ENCODE peak calls at places on chromosome 4, in eight cellular contexts. D, A, S, F, P, O, X and E are unnamed samples.
A peak's percentile ranks its signal among the peaks of the same experiment; 100 is the strongest.

GRCh38 chr4:183146478-183146877 is 47.4 kb downstream of the WWC2 start:
- DNase-seq in D (no peak), A (no peak), S (no peak), F (no peak), P (no peak), O (no peak), X (no peak), E (no peak)

GRCh38 chr4:89657931-89658700 is 178.8 kb downstream of the SNCA start:
- DNase-seq in D (no peak), A (no peak), S (no peak), F (no peak), P (peak; percentile 25), O (peak; percentile 61), X (no peak), E (no peak)

GRCh38 chr4:15420642-15421041 is 7.2 kb upstream of the C1QTNF7 start:
- DNase-seq in D (no peak), A (no peak), S (no peak), F (no peak), P (peak; percentile 80), O (peak; percentile 22), X (no peak), E (no peak)

GRCh38 chr4:55116450-55116849 is 8.9 kb downstream of the KDR start:
- DNase-seq in D (no peak), A (peak; percentile 51), S (no peak), F (no peak), P (peak; percentile 79), O (no peak), X (no peak), E (no peak)

GRCh38 chr4:79653871-79654270 is 245.8 kb upstream of the GK2 start:
- DNase-seq in D (no peak), A (no peak), S (no peak), F (no peak), P (no peak), O (no peak), X (no peak), E (no peak)

GRCh38 chr4:83599183-83599582 is 63.3 kb downstream of the GPAT3 start:
- DNase-seq in D (no peak), A (peak; percentile 51), S (peak; percentile 64), F (no peak), P (peak; percentile 57), O (peak; percentile 63), X (no peak), E (no peak)

GRCh38 chr4:147102596-147102995 is 156.9 kb upstream of the TTC29 start:
- DNase-seq in D (no peak), A (no peak), S (no peak), F (no peak), P (no peak), O (no peak), X (no peak), E (no peak)

GRCh38 chr4:174193438-174194015 is 89.9 kb downstream of the FBXO8 start:
- DNase-seq in D (no peak), A (no peak), S (peak; percentile 57), F (no peak), P (no peak), O (no peak), X (no peak), E (no peak)

GRCh38 chr4:4507923-4508322 is 33.9 kb downstream of the STX18 start:
- DNase-seq in D (no peak), A (no peak), S (peak; percentile 17), F (no peak), P (no peak), O (peak; percentile 39), X (no peak), E (no peak)

GRCh38 chr4:81617569-81617968 is 145.9 kb upstream of the RASGEF1B start:
- DNase-seq in D (no peak), A (no peak), S (no peak), F (no peak), P (no peak), O (no peak), X (no peak), E (no peak)

DNA sequence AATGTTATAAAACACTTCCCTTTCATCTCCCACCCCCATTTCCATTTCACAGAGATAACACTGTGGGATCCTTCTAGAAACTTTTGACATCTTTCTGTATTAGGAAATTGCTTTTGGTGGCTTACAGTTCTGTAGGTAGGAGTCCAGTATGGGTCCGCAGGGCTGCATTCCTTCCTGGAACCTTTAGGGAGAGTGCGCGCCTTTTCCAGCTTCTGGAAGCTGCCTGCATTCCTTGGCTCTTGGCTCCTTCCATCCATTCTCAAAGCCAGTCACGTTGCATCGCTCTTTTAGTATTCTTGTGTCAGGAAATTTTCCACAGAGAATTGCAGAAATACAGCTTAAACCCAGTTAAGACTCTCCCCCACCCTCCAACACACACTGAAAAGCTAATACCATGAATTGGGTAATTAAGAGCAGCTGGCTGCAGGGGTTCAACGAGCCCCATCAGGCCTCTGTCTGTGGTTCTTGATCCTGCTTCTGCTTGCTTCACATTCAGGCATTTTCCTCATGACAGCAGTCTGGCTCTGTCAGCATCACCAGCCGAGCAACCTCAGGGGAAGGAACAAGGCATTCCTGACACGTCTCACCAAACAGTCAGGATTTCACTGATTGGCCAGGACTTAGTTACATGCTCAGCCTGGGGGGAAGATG is 48.8 kb downstream of the SEPTIN11 start:
- DNase-seq in D (no peak), A (no peak), S (no peak), F (no peak), P (peak; percentile 75), O (no peak), X (no peak), E (no peak)
- H3K36me3 ChIP-seq in D (no peaks in the 10 kb centered on the region), A (peaks cover 69% of the 10 kb centered on the region), S (peaks cover 59% of the 10 kb centered on the region), F (peaks cover 38% of the 10 kb centered on the region), P (peaks cover 13% of the 10 kb centered on the region), O (no peaks in the 10 kb centered on the region), X (no peaks in the 10 kb centered on the region), E (peaks cover 5% of the 10 kb centered on the region)

GRCh38 chr4:184310171-184310567 is 92.5 kb upstream of the ENPP6 start:
- DNase-seq in D (no peak), A (peak; percentile 69), S (peak; percentile 24), F (peak; percentile 69), P (no peak), O (peak; percentile 50), X (peak; percentile 70), E (peak; percentile 48)
- TF ChIP-seq CTCF in D (no peak), A (peak; percentile 53), S (peak; percentile 39), F (no peak), P (peak; percentile 11), O (peak; percentile 79), X (no peak), E (no peak)

GRCh38 chr4:3302786-3303444 is 10.1 kb downstream of the RGS12 start:
- DNase-seq in D (no peak), A (peak; percentile 44), S (no peak), F (peak; percentile 43), P (no peak), O (no peak), X (no peak), E (no peak)
- H3K4me1 ChIP-seq in D (peaks cover 88% of the 10 kb centered on the region), A (peaks cover 13% of the 10 kb centered on the region), S (peaks cover 10% of the 10 kb centered on the region), F (peaks cover 13% of the 10 kb centered on the region), P (peaks cover 19% of the 10 kb centered on the region), O (peaks cover 6% of the 10 kb centered on the region), X (no peaks in the 10 kb centered on the region), E (peaks cover 43% of the 10 kb centered on the region)

DNA sequence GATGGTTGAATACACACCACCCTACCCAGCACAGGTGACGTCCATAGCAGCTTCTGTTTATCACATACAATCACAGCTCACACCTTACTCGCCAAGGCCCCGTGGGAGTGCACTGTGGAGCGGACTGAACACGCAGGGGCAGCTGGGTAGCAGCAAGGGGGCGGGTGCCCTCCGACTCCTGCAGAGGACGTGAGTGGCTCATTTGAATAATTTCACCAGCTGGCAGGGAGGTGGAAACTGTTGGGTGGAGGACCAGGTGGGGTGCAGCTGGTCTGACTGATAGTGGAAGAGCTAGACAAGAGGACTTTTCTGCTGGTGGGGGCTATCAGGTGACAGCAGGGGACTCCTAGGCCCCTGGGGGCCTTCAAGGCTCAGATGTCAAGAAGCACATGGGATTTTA is 16.3 kb downstream of the MAN2B2 start:
- DNase-seq in D (no peak), A (no peak), S (peak; percentile 70), F (no peak), P (no peak), O (no peak), X (no peak), E (no peak)
- H3K36me3 ChIP-seq in D (peaks cover 9% of the 10 kb centered on the region), A (no peaks in the 10 kb centered on the region), S (no peaks in the 10 kb centered on the region), F (peaks cover 51% of the 10 kb centered on the region), P (peaks cover 7% of the 10 kb centered on the region), O (no peaks in the 10 kb centered on the region), X (no peaks in the 10 kb centered on the region), E (no peaks in the 10 kb centered on the region)